ENCODE peak calls at places on chromosomes 2 and 18, in seven cellular contexts. D is H1, B is GM12878, L is SK-N-SH, N is K562, K is HepG2, O is endothelial cell of umbilical vein. C is an unnamed sample.

GRCh38 chr2:69082430-69082997 is 69.5 kb downstream of the ANTXR1 start:
- DNase-seq in N (no peak), L (no peak), O (peak), B (no peak), K (peak), D (no peak), C (no peak)

GRCh38 chr2:29053680-29054400 is 20.5 kb downstream of the PCARE start:
- DNase-seq in O (no peak), L (peak), B (no peak), K (no peak), N (no peak), D (no peak), C (peak)

GRCh38 chr18:40414155-40414754 is 1540.8 kb upstream of the PIK3C3 start:
- DNase-seq in N (no peak), O (no peak), B (no peak), L (no peak), D (no peak), K (no peak), C (no peak)

GRCh38 chr2:69298862-69299261 is 88.2 kb downstream of the GFPT1 start:
- DNase-seq in L (peak), K (no peak), D (no peak), O (no peak), B (no peak), N (no peak), C (no peak)

GRCh38 chr2:73937103-73937885 is 10.6 kb downstream of the DGUOK start:
- DNase-seq in K (no peak), O (no peak), D (no peak), N (no peak), L (no peak), B (no peak), C (no peak)

GRCh38 chr18:10044054-10044453 is 130.2 kb downstream of the VAPA start:
- DNase-seq in K (no peak), N (no peak), O (no peak), D (peak), B (no peak), L (no peak), C (no peak)

GRCh38 chr2:46352621-46353020 is 55.4 kb downstream of the EPAS1 start:
- DNase-seq in L (no peak), B (no peak), D (no peak), K (no peak), O (peak), N (no peak), C (no peak)

GRCh38 chr2:121155502-121156056 is 129.4 kb downstream of the TFCP2L1 start:
- DNase-seq in B (no peak), N (no peak), L (no peak), K (no peak), O (no peak), D (no peak), C (no peak)

GRCh38 chr2:29810956-29811355 is 110.4 kb downstream of the ALK start:
- DNase-seq in N (no peak), L (no peak), D (no peak), K (no peak), B (no peak), O (no peak), C (no peak)

DNA sequence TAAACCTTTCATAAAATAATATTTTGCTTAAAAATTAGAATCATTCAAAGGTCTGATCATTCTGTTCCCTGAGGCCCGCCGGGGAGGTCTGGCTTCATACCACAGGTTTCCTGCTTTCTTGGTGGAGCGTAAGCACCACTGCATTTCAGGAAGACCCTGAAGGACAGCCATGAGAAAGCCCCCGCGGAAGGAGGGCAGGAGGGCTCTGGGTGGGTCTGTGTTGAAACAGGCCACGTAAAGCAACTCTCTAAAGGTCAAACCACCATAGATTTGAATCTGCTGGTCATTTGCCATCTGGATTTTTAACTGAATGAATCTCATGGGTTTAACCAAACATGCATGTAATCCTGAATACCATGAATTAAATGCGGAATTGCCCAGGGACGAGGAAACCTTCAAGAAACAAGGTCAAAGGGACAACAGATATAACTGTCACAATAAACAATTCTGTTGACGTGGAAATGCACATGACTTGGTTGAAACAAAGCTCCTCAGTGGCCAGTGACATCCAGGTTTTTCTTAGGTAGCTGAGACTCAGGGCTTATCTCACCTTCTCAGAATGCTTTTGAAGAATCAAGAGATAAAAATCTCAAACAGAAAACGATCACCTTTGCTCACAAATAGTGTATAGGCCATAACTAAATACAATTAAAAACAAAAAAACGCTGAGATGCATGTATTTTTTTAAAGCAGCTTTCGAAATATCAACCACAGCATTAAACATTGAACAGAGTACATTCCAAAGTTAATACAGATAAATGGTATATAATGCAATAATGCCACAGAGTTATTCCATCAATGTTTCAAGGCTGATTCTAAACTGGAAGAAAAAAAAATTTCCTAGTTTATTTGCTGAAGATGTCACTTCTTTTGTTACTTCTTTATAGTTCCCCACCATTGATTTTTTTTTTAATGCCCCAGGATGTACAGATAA is 193.2 kb downstream of the BCL2 start:
- DNase-seq in B (no peak), D (no peak), N (no peak), L (no peak), K (no peak), O (no peak), C (no peak)
- TF ChIP-seq POLR2AphosphoS5 in B (no peak), D (no peak), N (no peak), L (no peak), K (no peak), O (no peak), C (no peak)

DNA sequence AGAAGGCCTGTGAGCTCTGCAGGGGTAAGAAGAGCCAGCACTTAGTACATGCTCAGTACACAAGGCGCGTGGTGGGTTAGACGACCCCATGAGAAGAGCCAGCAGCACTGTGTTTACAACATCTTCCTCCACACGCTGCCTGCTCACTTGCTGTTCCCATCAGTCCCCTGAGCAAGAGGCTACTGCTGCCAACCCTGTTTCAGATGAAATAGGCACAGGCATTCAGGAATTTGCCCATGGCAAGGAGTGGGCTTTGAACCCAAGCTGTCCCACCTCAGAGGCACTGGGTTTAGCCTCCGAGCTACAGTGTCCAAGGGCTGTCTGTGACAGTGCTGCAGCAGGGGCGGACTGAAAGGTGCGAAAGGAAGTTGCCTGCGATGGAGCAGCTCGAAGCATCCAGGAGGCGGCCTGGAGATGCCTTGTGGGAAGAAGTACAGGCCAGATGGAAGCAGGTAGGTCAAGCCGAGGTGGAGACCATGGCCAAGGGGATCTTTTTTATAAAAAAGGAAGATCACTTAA is 121.5 kb upstream of the PXDN start:
- DNase-seq in O (no peak), N (no peak), K (no peak), D (no peak), B (no peak), L (no peak), C (no peak)
- TF ChIP-seq MAX in O (no peak), N (no peak), K (no peak), D (no peak), B (no peak), L (no peak), C (no peak)

DNA sequence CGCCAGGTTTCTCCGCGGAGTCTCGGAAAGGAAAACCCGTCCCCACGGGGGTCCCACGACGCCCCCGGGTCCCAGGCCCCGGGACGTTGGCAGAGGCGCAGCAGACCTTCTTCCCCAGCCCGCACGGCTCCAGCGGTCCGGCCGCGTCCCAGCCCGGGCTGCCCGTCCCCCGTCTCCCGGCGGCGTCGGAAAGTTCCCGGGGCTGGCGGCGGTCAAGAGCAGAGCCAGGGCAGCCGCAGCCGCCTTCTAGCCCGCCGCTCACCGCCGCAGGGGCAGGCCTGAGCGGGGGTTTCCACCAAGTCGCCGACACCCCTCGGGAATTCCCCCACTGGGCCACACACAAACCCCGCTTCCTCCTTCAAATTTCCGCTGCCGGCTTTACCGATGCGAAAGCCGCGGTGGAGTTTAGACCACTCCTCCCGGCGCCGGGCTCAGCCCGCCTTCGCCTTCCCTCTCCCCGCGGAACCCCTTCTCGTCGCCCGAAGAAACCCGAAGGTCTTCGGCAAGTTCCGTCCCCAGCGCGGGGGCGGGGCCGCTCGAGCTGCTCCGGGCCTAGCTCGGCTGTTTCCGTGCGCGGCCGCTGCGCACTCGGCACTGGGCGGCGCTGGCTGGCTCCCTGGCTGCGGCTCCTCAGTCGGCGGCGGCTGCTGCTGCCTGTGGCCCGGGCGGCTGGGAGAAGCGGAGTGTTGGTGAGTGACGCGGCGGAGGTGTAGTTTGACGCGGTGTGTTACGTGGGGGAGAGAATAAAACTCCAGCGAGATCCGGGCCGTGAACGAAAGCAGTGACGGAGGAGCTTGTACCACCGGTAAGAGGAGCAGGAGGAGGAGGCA is at the start of gene CREB1:
- DNase-seq in K (peak), L (peak), D (peak), N (peak), B (peak), O (peak), C (peak)
- TF ChIP-seq POLR2AphosphoS5 in K (peak), L (peak), D (peak), N (peak), B (peak), O (no peak), C (peak)

GRCh38 chr2:111898703-111899514 is 502 bp downstream of the MERTK start:
- DNase-seq in N (peak), B (no peak), K (no peak), L (no peak), D (no peak), O (peak), C (no peak)
- TF ChIP-seq MAX in N (no peak), B (no peak), K (peak), L (no peak), D (peak), O (no peak), C (no peak)

DNA sequence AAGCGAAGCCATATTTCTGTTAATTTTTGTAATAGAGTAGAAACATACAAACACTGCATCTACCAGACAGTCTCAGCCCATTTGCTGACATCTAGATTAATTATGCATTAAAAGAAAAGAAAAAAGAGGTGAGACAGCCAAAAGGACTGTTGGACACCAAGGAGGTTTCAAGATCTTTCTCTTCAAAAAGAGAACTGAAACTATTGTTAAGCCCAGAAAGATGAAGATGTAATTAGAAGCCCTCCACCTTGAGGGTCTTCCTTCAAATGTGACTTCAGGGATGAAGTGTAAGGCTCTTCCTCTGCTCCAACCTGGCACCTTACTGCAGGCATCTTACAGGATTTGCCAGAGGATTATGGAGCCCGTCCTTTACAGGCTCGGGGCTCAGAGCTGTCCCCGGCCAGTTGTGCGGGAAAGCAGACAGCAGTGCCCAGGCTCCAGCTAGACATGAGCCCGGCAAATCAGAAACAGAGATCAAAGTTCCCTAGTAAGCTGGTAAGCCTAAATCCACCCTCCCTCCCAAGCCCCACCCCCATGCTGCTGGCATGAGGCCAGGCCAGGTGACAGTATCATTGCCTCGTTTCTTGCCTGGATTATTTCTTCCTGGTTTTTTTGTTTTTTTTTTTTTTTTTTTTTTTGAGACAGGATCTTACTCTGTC is 38.9 kb downstream of the ADI1 start:
- DNase-seq in B (no peak), O (no peak), D (no peak), L (no peak), N (no peak), K (peak), C (no peak)
- TF ChIP-seq POLR2AphosphoS5 in B (no peak), O (no peak), D (no peak), L (no peak), N (no peak), K (peak), C (no peak)

C was measured in HCT116.